ENCODE peak calls at places on chromosomes 6 and 20, in seven cellular contexts. B is lung microvascular endothelial cell; T is iPS DF 6.9; D is WTC11; O is fibroblast of the aortic adventitia; S is activated CD4-positive, CD25-positive, alpha-beta regulatory T cell; C is astrocyte of the hippocampus. G is an unnamed sample.

GRCh38 chr20:51492167-51493092 is 50.1 kb downstream of the NFATC2 start:
- DNase-seq in B (peak; percentile 70), D (no peak), T (no peak), O (peak; percentile 77), S (no peak), C (peak; percentile 79), G (no peak)

GRCh38 chr6:53313784-53314382 is 34.9 kb downstream of the ELOVL5 start:
- DNase-seq in T (no peak), S (no peak), O (peak; percentile 84), D (no peak), C (peak; percentile 75), B (peak; percentile 85), G (no peak)

GRCh38 chr6:166341915-166342292 is 441 bp downstream of the SFT2D1 start:
- DNase-seq in S (no peak), O (peak; percentile 23), T (no peak), B (no peak), D (no peak), C (peak; percentile 43), G (peak; percentile 22)

GRCh38 chr6:90319044-90319443 is 22.4 kb upstream of the BACH2 start:
- DNase-seq in D (no peak), S (no peak), C (peak; percentile 9), O (no peak), T (no peak), B (no peak), G (no peak)

GRCh38 chr6:26240981-26241770 is 123.8 kb upstream of the BTN3A2 start:
- DNase-seq in T (no peak), C (peak; percentile 72), S (no peak), O (no peak), D (no peak), B (peak; percentile 56), G (no peak)

GRCh38 chr6:15247750-15248450 is 2.0 kb downstream of the JARID2 start:
- DNase-seq in S (peak; percentile 35), T (no peak), B (peak; percentile 51), D (peak; percentile 55), O (peak; percentile 68), C (peak; percentile 77), G (peak; percentile 50)

GRCh38 chr6:4401408-4402367 is 266.3 kb upstream of the ECI2 start:
- DNase-seq in B (peak; percentile 29), T (no peak), C (no peak), S (no peak), D (no peak), O (peak; percentile 52), G (peak; percentile 56)

GRCh38 chr6:138588805-138589434 is 89.6 kb upstream of the NHSL1 start:
- DNase-seq in B (peak; percentile 84), C (peak; percentile 85), T (peak; percentile 73), S (peak; percentile 28), D (peak; percentile 65), O (peak; percentile 89), G (peak; percentile 81)

GRCh38 chr20:36478137-36478905 is 63.0 kb upstream of the MYL9 start:
- DNase-seq in D (no peak), C (no peak), S (no peak), B (no peak), T (no peak), O (no peak), G (peak; percentile 14)

GRCh38 chr20:52991783-52992182 is 19.6 kb downstream of the TSHZ2 start:
- DNase-seq in C (no peak), T (no peak), O (no peak), S (no peak), B (no peak), D (no peak), G (no peak)

GRCh38 chr6:130781557-130781956 is 45.6 kb upstream of the SMLR1 start:
- DNase-seq in D (no peak), S (no peak), C (no peak), O (no peak), B (no peak), T (no peak), G (no peak)

GRCh38 chr6:166814386-166814785 is 142.0 kb downstream of the RNASET2 start:
- DNase-seq in T (no peak), C (no peak), S (no peak), O (no peak), D (no peak), B (no peak), G (no peak)

GRCh38 chr6:27752038-27752885 is 159.9 kb downstream of the OR2B2 start:
- DNase-seq in D (peak; percentile 44), O (peak; percentile 88), S (peak; percentile 5), C (peak; percentile 90), B (peak; percentile 80), T (no peak), G (peak; percentile 90)

GRCh38 chr20:25486377-25486776 is 78.9 kb downstream of the GINS1 start:
- DNase-seq in D (no peak), T (no peak), B (no peak), S (no peak), C (no peak), O (peak; percentile 22), G (peak; percentile 37)

GRCh38 chr6:7787137-7787575 is 61.3 kb downstream of the BMP6 start:
- DNase-seq in S (no peak), B (peak; percentile 12), C (peak; percentile 77), O (peak; percentile 100), T (no peak), D (no peak), G (peak; percentile 24)

GRCh38 chr20:41293269-41294037 is 24.1 kb downstream of the ZHX3 start:
- DNase-seq in B (no peak), O (peak; percentile 66), T (no peak), D (no peak), S (no peak), C (no peak), G (peak; percentile 39)

GRCh38 chr6:18044108-18044783 is 56.8 kb upstream of the KIF13A start:
- DNase-seq in O (no peak), D (no peak), B (no peak), S (no peak), T (no peak), C (peak; percentile 14), G (no peak)

GRCh38 chr6:42136508-42137191 is 5.8 kb downstream of the C6orf132 start:
- DNase-seq in T (peak; percentile 83), D (peak; percentile 87), S (no peak), O (peak; percentile 76), C (peak; percentile 82), B (peak; percentile 51), G (no peak)

GRCh38 chr6:22294301-22294700 is 2.5 kb downstream of the PRL start:
- DNase-seq in T (no peak), B (no peak), C (no peak), S (no peak), O (no peak), D (no peak), G (no peak)

GRCh38 chr6:160051390-160051789 is 70.2 kb upstream of the SLC22A1 start:
- DNase-seq in C (peak; percentile 52), B (no peak), D (no peak), O (no peak), S (no peak), T (no peak), G (peak; percentile 52)

GRCh38 chr6:94894300-94894699 is 683.0 kb upstream of the MANEA start:
- DNase-seq in D (no peak), B (no peak), C (no peak), O (no peak), S (no peak), T (no peak), G (no peak)